ENCODE peak calls at places on chromosome 6, in four cellular contexts. S is neural crest cell, Y is WTC11, D is GM20000. H is an unnamed sample.

GRCh38 chr6:105835373-105835772 is 250.8 kb upstream of the PRDM1 start:
- DNase-seq in Y (peak), D (no peak), S (peak), H (no peak)

GRCh38 chr6:15304337-15305078 is 58.6 kb downstream of the JARID2 start:
- DNase-seq in D (no peak), S (no peak), Y (no peak), H (no peak)

GRCh38 chr6:7993952-7994351 is 70.2 kb downstream of the BLOC1S5 start:
- DNase-seq in D (no peak), S (no peak), Y (no peak), H (no peak)

GRCh38 chr6:38027685-38028373 is 208.3 kb downstream of the ZFAND3 start:
- DNase-seq in Y (no peak), S (no peak), D (no peak), H (no peak)

GRCh38 chr6:21157186-21157929 is 436.2 kb upstream of the SOX4 start:
- DNase-seq in D (peak), Y (no peak), S (no peak), H (peak)

GRCh38 chr6:125743604-125744003 is 5.8 kb upstream of the HEY2 start:
- DNase-seq in S (no peak), Y (no peak), D (no peak), H (no peak)

GRCh38 chr6:157954150-157955117 is 27.2 kb upstream of the SYNJ2 start:
- DNase-seq in Y (no peak), S (no peak), D (no peak), H (no peak)

GRCh38 chr6:112535816-112536215 is 188.7 kb downstream of the RFPL4B start:
- DNase-seq in Y (no peak), D (no peak), S (no peak), H (no peak)

GRCh38 chr6:158909938-158910337 is 90.1 kb downstream of the RSPH3 start:
- DNase-seq in D (peak), S (no peak), Y (no peak), H (no peak)

GRCh38 chr6:24329451-24329850 is 28.4 kb downstream of the DCDC2 start:
- DNase-seq in D (no peak), S (no peak), Y (no peak), H (no peak)

GRCh38 chr6:149852180-149852579 is 12.0 kb downstream of the LRP11 start:
- DNase-seq in D (no peak), S (no peak), Y (no peak), H (peak)

GRCh38 chr6:169961772-169962561 is 210.5 kb downstream of the ERMARD start:
- DNase-seq in S (peak), D (no peak), Y (peak), H (no peak)

GRCh38 chr6:34305982-34306702 is 57.3 kb upstream of the SMIM29 start:
- DNase-seq in Y (no peak), S (no peak), D (no peak), H (no peak)

GRCh38 chr6:11593096-11593495 is 55.5 kb downstream of the TMEM170B start:
- DNase-seq in Y (no peak), D (no peak), S (no peak), H (no peak)

GRCh38 chr6:16872543-16873230 is 111.4 kb upstream of the ATXN1 start:
- DNase-seq in Y (no peak), D (no peak), S (no peak), H (no peak)

GRCh38 chr6:73134588-73134987 is 90.7 kb downstream of the KHDC1L start:
- DNase-seq in Y (peak), D (no peak), S (peak), H (no peak)

GRCh38 chr6:1858191-1858590 is 248.5 kb downstream of the FOXC1 start:
- DNase-seq in Y (no peak), S (no peak), D (no peak), H (no peak)
- TF ChIP-seq CTCF in Y (no peak), S (no peak), D (no peak), H (no peak)

GRCh38 chr6:127547909-127548649 is 28.9 kb upstream of the C6orf58 start:
- DNase-seq in Y (no peak), D (no peak), S (no peak), H (no peak)
- TF ChIP-seq CTCF in Y (no peak), D (no peak), S (no peak), H (no peak)

GRCh38 chr6:40586800-40587201 is 363 bp downstream of the LRFN2 start:
- DNase-seq in D (no peak), S (peak), Y (no peak), H (no peak)

GRCh38 chr6:40586369-40586768 is 795 bp downstream of the LRFN2 start:
- DNase-seq in Y (peak), D (no peak), S (no peak), H (no peak)

GRCh38 chr6:40587240-40588069 is at the start of gene LRFN2:
- DNase-seq in D (peak), Y (peak), S (peak), H (peak)

GRCh38 chr6:40588480-40588879 is 1.3 kb upstream of the LRFN2 start:
- DNase-seq in Y (no peak), D (no peak), S (no peak), H (no peak)

DNA sequence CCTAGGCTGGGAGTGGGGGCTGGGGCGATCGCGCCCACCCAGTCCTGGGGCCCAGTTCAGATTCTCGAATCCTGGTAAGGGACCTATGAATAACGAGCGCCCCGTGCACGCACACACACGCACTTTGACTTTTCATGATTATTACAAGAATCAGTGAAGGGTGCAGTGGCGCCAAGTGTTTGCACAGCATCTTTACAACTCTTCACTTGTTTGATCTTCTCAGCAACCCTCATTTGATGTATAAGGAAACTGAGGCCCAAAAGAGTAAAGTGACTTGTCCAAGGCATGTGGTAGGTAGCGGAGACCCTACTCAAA is 863 bp upstream of the LRFN2 start:
- DNase-seq in D (no peak), S (no peak), Y (no peak), H (no peak)
- TF ChIP-seq CTCF in D (no peak), S (no peak), Y (no peak), H (no peak)

DNA sequence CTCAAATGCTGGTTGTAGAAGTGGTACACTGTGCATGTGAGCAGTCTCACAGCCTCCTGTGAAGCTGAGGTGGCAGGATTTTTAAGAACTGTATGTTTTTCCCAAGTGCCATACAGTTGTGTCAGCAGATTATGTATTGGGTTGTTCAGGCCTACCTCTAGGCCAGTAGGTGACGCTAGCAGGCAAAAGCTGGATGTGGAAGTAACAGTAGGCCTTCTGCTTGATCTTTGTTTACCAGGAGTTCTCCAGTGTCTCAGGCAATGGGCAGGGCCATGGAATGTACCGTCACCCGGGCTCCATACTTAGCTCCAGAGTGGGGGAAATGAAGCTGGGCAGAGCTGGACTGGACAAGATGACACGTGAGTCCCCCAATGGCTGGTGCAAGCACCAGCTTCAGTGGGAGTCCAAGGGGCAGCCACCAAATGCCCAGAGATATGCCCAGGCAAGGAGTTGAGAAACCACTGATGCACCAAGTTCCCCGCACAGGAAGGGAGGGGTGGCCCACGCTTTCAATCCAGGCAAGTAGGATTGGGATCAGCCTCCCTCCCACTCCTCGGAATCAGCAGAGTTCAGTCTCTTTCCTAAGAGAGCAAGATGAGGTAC is 289.7 kb downstream of the HTR1B start:
- DNase-seq in Y (peak), S (no peak), D (no peak), H (no peak)
- TF ChIP-seq CTCF in Y (peak), S (no peak), D (no peak), H (no peak)

DNA sequence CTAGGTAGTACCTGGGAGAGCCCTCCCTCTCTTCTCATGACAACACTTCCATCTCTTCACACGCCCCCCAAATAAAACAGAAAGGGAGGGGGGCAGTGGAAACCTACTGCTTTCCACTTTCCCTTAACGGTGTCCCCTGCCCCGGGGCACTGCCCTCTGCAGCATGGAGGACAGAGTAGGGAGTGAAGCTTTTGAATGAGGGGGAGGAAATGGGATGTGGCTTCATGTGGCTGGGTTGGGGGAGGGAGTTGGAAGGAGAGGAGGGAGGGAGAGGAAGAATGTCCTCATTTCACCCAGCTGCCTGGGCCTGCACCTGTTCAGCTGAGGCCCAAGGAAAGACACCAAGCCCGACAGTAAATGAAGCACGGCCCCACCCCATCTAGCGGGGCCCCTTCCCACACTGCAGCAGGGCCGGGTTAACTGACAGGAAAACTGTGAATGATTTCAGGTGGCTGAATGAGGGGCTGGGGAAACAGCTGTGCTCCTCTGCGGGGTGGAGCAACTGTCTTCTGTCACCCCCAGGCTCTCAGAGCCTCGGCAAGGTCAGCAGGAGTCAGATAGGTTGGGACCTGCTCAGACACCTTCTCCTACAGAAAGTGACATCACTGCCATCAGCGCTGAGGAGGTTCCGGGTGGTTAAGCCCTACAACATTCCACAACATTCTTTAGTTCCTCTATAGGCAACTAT is 40.0 kb upstream of the TAF8 start:
- DNase-seq in D (no peak), S (no peak), Y (peak), H (peak)
- TF ChIP-seq CTCF in D (no peak), S (no peak), Y (no peak), H (no peak)

H was measured in GM13976.